ENCODE peak calls at places on chromosomes 5 and 9, in six cellular contexts. A is GM12891, V is K562, S is H1, F is GM12878, N is HepG2. H is an unnamed sample.

GRCh38 chr5:88190106-88190834 is 78.4 kb downstream of the TMEM161B start:
- DNase-seq in F (no peak), V (no peak), S (no peak), N (no peak), A (no peak), H (no peak)

GRCh38 chr9:114278356-114278755 is 44.5 kb upstream of the ORM1 start:
- DNase-seq in A (no peak), S (no peak), N (no peak), V (no peak), F (no peak), H (no peak)

GRCh38 chr9:16282718-16283117 is 587.8 kb downstream of the BNC2 start:
- DNase-seq in V (no peak), A (no peak), F (no peak), S (no peak), N (no peak), H (no peak)

GRCh38 chr5:119943148-119943547 is 313.8 kb downstream of the FAM170A start:
- DNase-seq in A (no peak), F (no peak), S (no peak), N (no peak), V (no peak), H (no peak)

GRCh38 chr5:77211013-77211690 is 672 bp downstream of the PDE8B start:
- DNase-seq in N (no peak), A (no peak), V (no peak), S (peak; percentile 65), F (no peak), H (no peak)

GRCh38 chr9:580652-581342 is 260.7 kb upstream of the DMRT1 start:
- DNase-seq in V (no peak), F (no peak), A (no peak), S (no peak), N (no peak), H (no peak)

GRCh38 chr5:38948501-38948900 is 102.7 kb downstream of the OSMR start:
- DNase-seq in S (no peak), V (no peak), N (no peak), F (no peak), A (no peak), H (no peak)

GRCh38 chr9:131837316-131837715 is 97.4 kb upstream of the RAPGEF1 start:
- DNase-seq in V (no peak), F (no peak), S (peak; percentile 66), A (no peak), N (peak; percentile 7), H (no peak)

GRCh38 chr5:145350501-145350900 is 484.6 kb downstream of the PRELID2 start:
- DNase-seq in V (no peak), S (no peak), F (no peak), N (no peak), A (no peak), H (no peak)

GRCh38 chr5:152309926-152310450 is 95.1 kb downstream of the NMUR2 start:
- DNase-seq in S (no peak), N (no peak), F (no peak), A (no peak), V (no peak), H (no peak)

GRCh38 chr5:178287091-178287790 is 54.6 kb upstream of the PHYKPL start:
- DNase-seq in F (no peak), S (no peak), N (no peak), V (no peak), A (no peak), H (no peak)

GRCh38 chr5:2326603-2327002 is 424.9 kb downstream of the IRX2 start:
- DNase-seq in A (no peak), F (no peak), V (no peak), S (no peak), N (no peak), H (no peak)

GRCh38 chr5:135222171-135222681 is 176.8 kb downstream of the MACROH2A1 start:
- DNase-seq in S (no peak), N (no peak), A (no peak), V (no peak), F (no peak), H (no peak)

GRCh38 chr5:132776077-132776931 is 735 bp downstream of the SEPTIN8 start:
- DNase-seq in F (no peak), A (no peak), N (peak; percentile 19), V (peak; percentile 75), S (peak; percentile 58), H (peak; percentile 51)

GRCh38 chr5:66979738-66980137 is 216.9 kb downstream of the CD180 start:
- DNase-seq in S (no peak), V (no peak), N (no peak), A (no peak), F (no peak), H (no peak)

GRCh38 chr5:73119492-73120157 is 750 bp upstream of the TMEM171 start:
- DNase-seq in N (no peak), F (no peak), V (no peak), A (no peak), S (peak; percentile 74), H (no peak)

GRCh38 chr5:73118331-73119011 is 1.9 kb upstream of the TMEM171 start:
- DNase-seq in V (no peak), F (no peak), N (peak; percentile 9), A (no peak), S (no peak), H (no peak)

GRCh38 chr5:73122875-73123810 is 2.8 kb downstream of the TMEM171 start:
- DNase-seq in N (no peak), A (no peak), S (peak; percentile 57), F (no peak), V (no peak), H (no peak)

GRCh38 chr5:73121109-73121443 is 701 bp downstream of the TMEM171 start:
- DNase-seq in F (no peak), S (no peak), A (no peak), N (no peak), V (no peak), H (no peak)

DNA sequence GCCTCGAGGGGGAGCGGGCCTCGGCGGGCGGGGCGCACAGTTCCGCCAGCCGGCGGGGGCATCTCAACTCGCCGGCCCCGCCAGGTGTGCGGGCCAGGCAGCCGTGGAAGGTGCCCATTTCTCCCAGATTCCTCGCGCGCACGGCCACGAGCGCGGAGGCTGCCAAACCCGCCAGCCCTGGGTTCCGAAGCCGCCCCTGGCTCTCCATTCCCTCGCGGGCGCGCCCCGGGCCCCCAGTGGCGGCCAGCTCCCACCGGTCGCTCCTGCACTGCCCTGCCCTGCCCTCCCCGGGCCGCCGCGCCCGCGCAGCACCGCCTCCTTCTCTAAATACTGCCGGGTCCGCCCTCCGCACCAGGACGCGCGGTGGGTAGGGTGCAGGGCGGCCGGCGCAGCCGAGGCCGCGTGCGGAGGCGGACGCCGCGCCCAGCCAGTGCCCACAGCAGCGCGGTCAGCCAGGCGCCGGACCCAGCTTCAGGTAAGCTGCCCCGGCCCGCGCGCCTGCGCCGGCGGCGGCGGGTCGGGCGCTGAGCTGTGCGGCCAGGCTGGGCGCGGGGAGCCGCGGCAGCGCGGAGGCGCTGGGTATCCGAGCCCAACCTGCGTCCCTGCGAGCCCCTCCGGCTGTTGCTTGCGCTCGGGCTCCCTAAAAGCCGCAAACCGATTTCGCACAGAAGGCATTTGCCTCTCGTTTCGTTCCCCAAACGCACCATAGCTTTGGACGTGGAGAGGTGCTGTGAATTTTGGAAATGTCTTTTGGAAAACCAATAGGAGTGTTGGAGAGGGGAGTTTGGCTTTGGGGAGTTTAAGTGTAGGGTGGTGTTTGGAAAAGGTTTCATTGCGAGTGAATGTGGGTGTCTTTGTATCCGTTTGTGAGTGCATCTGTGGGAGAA is at the start of gene TMEM171:
- DNase-seq in V (no peak), N (no peak), A (no peak), S (peak; percentile 76), F (no peak), H (no peak)
- TF ChIP-seq POLR2A in V (no peak), N (no peak), A (no peak), S (no peak), F (no peak), H (no peak)

GRCh38 chr5:159781626-159782157 is 134.6 kb upstream of the ADRA1B start:
- DNase-seq in A (no peak), F (no peak), S (no peak), N (no peak), V (no peak), H (no peak)
- TF ChIP-seq TAF1 in A (no peak), F (no peak), S (no peak), N (no peak), V (no peak), H (no peak)

DNA sequence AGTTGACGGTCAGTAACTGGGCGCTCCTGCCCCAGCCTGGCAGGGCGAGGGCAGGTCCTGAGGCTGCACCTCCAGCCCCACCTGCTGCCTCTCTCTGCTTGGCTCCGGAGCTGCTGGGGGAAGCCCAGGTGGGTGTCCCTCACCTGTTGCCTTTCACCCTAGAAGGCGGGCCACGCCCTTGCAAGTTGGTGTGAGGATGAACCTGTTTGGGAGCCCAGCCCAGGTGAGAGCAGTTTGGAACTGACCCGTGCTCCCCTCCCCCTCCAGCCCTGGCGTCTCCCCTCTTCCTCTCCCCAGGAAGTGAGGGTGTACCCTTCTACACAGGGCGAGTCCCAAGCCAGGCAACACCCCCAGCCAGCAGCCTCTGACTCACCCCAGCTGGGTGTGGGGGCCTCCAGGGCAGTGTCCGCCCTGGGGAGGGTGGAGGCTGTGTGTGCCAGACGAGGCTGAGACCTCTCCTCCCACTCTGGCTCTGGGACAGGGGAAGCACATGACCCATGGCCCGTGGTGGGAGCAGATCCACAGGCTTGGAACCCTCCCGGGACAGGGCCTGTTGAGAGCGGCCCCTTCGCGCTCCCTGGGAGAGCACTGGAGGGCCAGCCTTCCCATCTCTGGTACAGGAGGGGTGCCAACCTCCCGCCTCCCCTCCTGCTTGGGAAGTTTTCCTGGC is 10.4 kb downstream of the LRRC8A start:
- DNase-seq in S (no peak), F (no peak), N (no peak), A (no peak), V (no peak), H (no peak)
- TF ChIP-seq POLR2A in S (no peak), F (no peak), N (no peak), A (no peak), V (no peak), H (no peak)

GRCh38 chr5:6832994-6833393 is 119.8 kb downstream of the TENT4A start:
- DNase-seq in S (no peak), F (no peak), V (no peak), A (no peak), N (no peak), H (no peak)
- TF ChIP-seq TAF1 in S (no peak), F (no peak), V (no peak), A (no peak), N (no peak), H (no peak)

DNA sequence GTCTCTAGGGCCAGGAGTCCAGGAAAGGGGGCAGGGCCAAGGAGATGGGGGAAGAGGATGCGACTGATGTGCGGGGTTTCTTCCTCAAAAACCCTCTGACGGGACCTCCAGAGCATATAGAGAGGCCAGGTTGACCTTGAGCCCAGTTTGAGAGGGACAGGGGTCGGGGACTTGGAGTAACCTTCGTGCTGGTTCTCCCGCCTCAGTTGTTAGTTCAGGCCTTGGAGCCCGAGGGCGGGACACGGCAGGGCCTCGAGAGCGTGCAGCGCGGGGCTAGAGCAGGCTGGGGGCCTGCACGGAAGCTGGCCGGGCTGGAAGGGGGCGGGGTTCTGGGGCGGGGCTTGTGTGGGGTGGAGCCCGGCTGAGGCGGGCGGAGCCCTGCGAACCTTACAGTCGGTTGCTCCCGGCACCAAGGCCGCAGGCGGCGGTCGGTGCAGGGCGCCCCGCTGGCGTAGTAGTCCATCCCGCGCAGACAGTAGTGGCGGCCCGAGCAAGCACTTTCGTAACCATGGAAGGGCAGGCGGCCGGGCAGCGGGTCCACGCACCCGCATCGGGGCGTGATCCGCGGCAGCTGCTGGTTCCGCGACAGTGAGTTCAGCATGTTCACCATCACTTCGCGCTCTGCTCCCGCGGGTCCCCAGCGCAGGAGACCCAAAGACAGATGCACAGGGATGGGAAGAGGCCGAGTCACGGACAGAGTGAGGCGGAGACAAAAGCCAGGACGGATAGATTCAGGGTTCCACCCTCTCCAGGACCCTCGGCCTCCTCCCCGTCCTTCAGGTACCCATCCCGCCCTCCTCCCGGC is 4.0 kb upstream of the MYORG start:
- DNase-seq in F (no peak), A (peak; percentile 89), V (peak; percentile 93), S (peak; percentile 88), N (peak; percentile 66), H (peak; percentile 94)
- TF ChIP-seq POLR2A in F (no peak), A (no peak), V (no peak), S (peak; percentile 31), N (peak; percentile 57), H (no peak)